ENCODE peak calls at places on chromosomes 11 and 22, in five cellular contexts. S, Z, J, R and H are unnamed samples. For H3K4me1, the result is how much of the 10 kb centered on the place peaks cover.

GRCh38 chr11:10895285-10895684 is 37.4 kb upstream of the ZBED5 start:
- DNase-seq in S (no peak), Z (no peak), J (no peak), R (no peak), H (no peak)

GRCh38 chr22:45564349-45565030 is 61.8 kb downstream of the FBLN1 start:
- DNase-seq in S (no peak), Z (no peak), J (no peak), R (no peak), H (no peak)

GRCh38 chr11:31246451-31247165 is 122.9 kb downstream of the DCDC1 start:
- DNase-seq in S (no peak), Z (no peak), J (no peak), R (no peak), H (no peak)

GRCh38 chr11:23313001-23313400 is 452.7 kb upstream of the CCDC179 start:
- DNase-seq in S (no peak), Z (no peak), J (no peak), R (no peak), H (no peak)

GRCh38 chr11:134669796-134670195 is 257.8 kb upstream of the B3GAT1 start:
- DNase-seq in S (no peak), Z (no peak), J (no peak), R (no peak), H (no peak)

GRCh38 chr11:112498701-112499100 is 238.0 kb upstream of the PLET1 start:
- DNase-seq in S (no peak), Z (no peak), J (peak), R (no peak), H (no peak)

GRCh38 chr11:57567210-57567511 is 311 bp downstream of the UBE2L6 start:
- DNase-seq in S (no peak), Z (no peak), J (peak), R (no peak), H (peak)

GRCh38 chr22:37808294-37808657 is 542 bp downstream of the GCAT start:
- DNase-seq in S (no peak), Z (no peak), J (no peak), R (no peak), H (no peak)

GRCh38 chr11:94650756-94651155 is 83.6 kb downstream of the PIWIL4 start:
- DNase-seq in S (peak), Z (no peak), J (no peak), R (no peak), H (no peak)

GRCh38 chr11:81707881-81708280 is 1025.8 kb downstream of the FAM181B start:
- DNase-seq in S (no peak), Z (no peak), J (no peak), R (no peak), H (no peak)

GRCh38 chr22:49391436-49391835 is 436.2 kb downstream of the BRD1 start:
- DNase-seq in S (no peak), Z (no peak), J (no peak), R (no peak), H (no peak)

GRCh38 chr11:79052539-79052938 is 388.3 kb downstream of the TENM4 start:
- DNase-seq in S (no peak), Z (no peak), J (peak), R (peak), H (no peak)

GRCh38 chr11:21658654-21659193 is 534.2 kb upstream of the ANO5 start:
- DNase-seq in S (no peak), Z (no peak), J (no peak), R (no peak), H (no peak)

GRCh38 chr11:23679041-23679440 is 817.8 kb upstream of the LUZP2 start:
- DNase-seq in S (no peak), Z (no peak), J (no peak), R (no peak), H (no peak)

GRCh38 chr11:21430532-21430931 is 761.1 kb downstream of the NELL1 start:
- DNase-seq in S (no peak), Z (no peak), J (no peak), R (no peak), H (no peak)

GRCh38 chr11:86978756-86979608 is 23.8 kb upstream of the FZD4 start:
- DNase-seq in S (no peak), Z (no peak), J (peak), R (no peak), H (no peak)

GRCh38 chr11:65471410-65471762 is 27.5 kb upstream of the MALAT1 start:
- DNase-seq in S (peak), Z (peak), J (peak), R (peak), H (no peak)

GRCh38 chr11:59189986-59190385 is 18.1 kb downstream of the DTX4 start:
- DNase-seq in S (no peak), Z (no peak), J (peak), R (no peak), H (no peak)

GRCh38 chr22:31995807-31996206 is 47.3 kb upstream of the SLC5A1 start:
- DNase-seq in S (no peak), Z (no peak), J (no peak), R (no peak), H (no peak)

GRCh38 chr22:45317551-45318167 is 7.9 kb downstream of the FAM118A start:
- DNase-seq in S (peak), Z (no peak), J (peak), R (peak), H (no peak)

GRCh38 chr11:59523541-59523940 is 12.2 kb downstream of the OR4D9 start:
- DNase-seq in S (no peak), Z (no peak), J (peak), R (no peak), H (no peak)

GRCh38 chr11:19511066-19511412 is 201.6 kb upstream of the NAV2 start:
- DNase-seq in S (no peak), Z (no peak), J (no peak), R (no peak), H (no peak)

GRCh38 chr22:20130739-20131592 is 638 bp upstream of the ZDHHC8 start:
- DNase-seq in S (peak), Z (peak), J (peak), R (peak), H (peak)

GRCh38 chr11:14773755-14774154 is 118.3 kb downstream of the CYP2R1 start:
- DNase-seq in S (no peak), Z (no peak), J (no peak), R (no peak), H (no peak)

GRCh38 chr22:44909241-44909640 is 100.6 kb downstream of the PHF21B start:
- DNase-seq in S (no peak), Z (no peak), J (no peak), R (no peak), H (no peak)

GRCh38 chr11:67027943-67028542 is 5.1 kb downstream of the SYT12 start:
- DNase-seq in S (no peak), Z (no peak), J (no peak), R (no peak), H (no peak)

GRCh38 chr11:82384308-82384707 is 349.4 kb downstream of the FAM181B start:
- DNase-seq in S (no peak), Z (no peak), J (no peak), R (no peak), H (no peak)

GRCh38 chr11:1924121-1924520 is 4.6 kb downstream of the TNNT3 start:
- DNase-seq in S (no peak), Z (peak), J (no peak), R (no peak), H (no peak)

GRCh38 chr11:83713701-83714100 is 427.5 kb upstream of the CCDC90B start:
- DNase-seq in S (no peak), Z (no peak), J (no peak), R (no peak), H (no peak)

GRCh38 chr11:65376138-65376713 is 6.2 kb downstream of the SLC25A45 start:
- DNase-seq in S (no peak), Z (no peak), J (no peak), R (no peak), H (no peak)

GRCh38 chr11:67082071-67082791 is 25.6 kb downstream of the RHOD start:
- DNase-seq in S (no peak), Z (no peak), J (no peak), R (no peak), H (no peak)

GRCh38 chr22:46055851-46056168 is 78.8 kb upstream of the WNT7B start:
- DNase-seq in S (no peak), Z (no peak), J (no peak), R (no peak), H (no peak)

GRCh38 chr11:87296627-87297026 is 258.9 kb downstream of the TMEM135 start:
- DNase-seq in S (no peak), Z (no peak), J (no peak), R (no peak), H (no peak)

GRCh38 chr11:68470304-68470811 is 9.8 kb downstream of the PPP6R3 start:
- DNase-seq in S (no peak), Z (no peak), J (no peak), R (peak), H (no peak)

GRCh38 chr11:120339394-120339890 is 3.2 kb downstream of the ARHGEF12 start:
- DNase-seq in S (peak), Z (no peak), J (peak), R (peak), H (no peak)

GRCh38 chr22:20260071-20260722 is 7.9 kb downstream of the RTN4R start:
- DNase-seq in S (no peak), Z (no peak), J (no peak), R (no peak), H (no peak)

DNA sequence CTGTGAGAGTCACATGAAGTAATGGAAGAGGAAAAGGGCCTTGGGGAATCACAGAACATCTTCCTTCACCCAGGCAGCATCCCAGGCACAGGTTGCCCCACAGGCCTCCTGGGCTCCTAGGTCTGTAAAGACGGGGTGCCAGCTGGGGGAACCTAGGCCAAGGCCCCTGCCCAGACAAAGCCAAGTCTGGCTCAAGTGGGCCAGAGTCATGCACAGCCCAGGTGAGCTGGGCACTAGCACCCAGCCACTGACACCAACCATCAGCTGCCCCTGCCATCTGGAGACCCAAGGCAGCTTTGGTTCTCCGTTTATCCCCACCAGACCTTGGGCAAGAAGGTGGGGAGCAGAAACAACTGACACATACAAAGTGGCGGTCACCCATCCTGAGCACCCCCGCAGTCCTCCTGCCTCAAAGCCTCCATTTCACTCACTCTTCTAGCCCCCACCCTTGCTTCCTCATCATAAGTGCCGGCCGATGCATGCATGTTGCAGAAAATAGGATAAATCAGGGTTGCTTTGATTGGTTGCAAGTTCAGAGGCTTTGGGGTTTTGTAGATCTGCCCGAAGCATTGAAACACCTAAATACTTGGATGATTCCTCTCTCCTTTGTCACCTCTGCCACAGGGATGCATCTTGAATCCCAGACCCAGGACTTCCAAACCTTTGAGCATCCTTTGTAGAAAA is 26.5 kb upstream of the TMPRSS4 start:
- DNase-seq in S (no peak), Z (no peak), J (no peak), R (no peak), H (no peak)
- H3K4me1 ChIP-seq in S (under half), Z (under half), J (under half), R (under half), H (half or more)

GRCh38 chr22:39994566-39995345 is at the start of gene FAM83F:
- DNase-seq in S (peak), Z (peak), J (peak), R (no peak), H (peak)

GRCh38 chr22:39997421-39997820 is 2.7 kb downstream of the FAM83F start:
- DNase-seq in S (no peak), Z (no peak), J (no peak), R (no peak), H (no peak)

GRCh38 chr22:39997939-39998726 is 3.4 kb downstream of the FAM83F start:
- DNase-seq in S (peak), Z (peak), J (peak), R (peak), H (no peak)

GRCh38 chr22:39995346-39996252 is 845 bp downstream of the FAM83F start:
- DNase-seq in S (no peak), Z (no peak), J (no peak), R (no peak), H (no peak)

DNA sequence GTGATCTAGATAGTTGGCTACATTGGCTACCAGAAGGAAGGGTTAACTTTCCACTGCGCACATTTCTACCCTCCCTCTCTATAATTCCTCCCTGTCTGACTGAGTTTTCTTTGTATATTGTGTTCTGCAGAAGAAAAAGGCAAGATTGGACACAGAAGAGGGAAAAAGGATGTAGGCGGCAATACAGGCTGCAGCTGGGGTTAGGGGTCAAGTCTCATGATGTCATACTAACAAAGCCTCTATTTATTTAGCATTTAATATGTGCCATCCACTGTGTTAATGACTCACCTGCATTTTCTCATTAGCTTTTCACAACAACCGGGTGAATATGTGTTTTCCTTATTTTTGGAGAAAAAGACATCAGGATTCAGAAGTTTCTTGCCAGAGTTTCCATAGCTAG is 2.0 kb downstream of the FAM83F start:
- DNase-seq in S (no peak), Z (no peak), J (no peak), R (no peak), H (no peak)
- H3K4me1 ChIP-seq in S (under half), Z (under half), J (under half), R (under half), H (under half)

GRCh38 chr22:35957589-35957988 is 71.0 kb downstream of the RBFOX2 start:
- DNase-seq in S (no peak), Z (no peak), J (no peak), R (no peak), H (no peak)
- H3K4me1 ChIP-seq in S (under half), Z (under half), J (under half), R (half or more), H (under half)

GRCh38 chr11:126348806-126349582 is 6.5 kb upstream of the ST3GAL4 start:
- DNase-seq in S (peak), Z (no peak), J (no peak), R (no peak), H (no peak)
- H3K4me1 ChIP-seq in S (half or more), Z (under half), J (under half), R (under half), H (under half)

GRCh38 chr22:27474711-27475547 is 326.6 kb downstream of the MN1 start:
- DNase-seq in S (no peak), Z (no peak), J (peak), R (no peak), H (no peak)
- H3K4me1 ChIP-seq in S (under half), Z (under half), J (under half), R (under half), H (under half)

DNA sequence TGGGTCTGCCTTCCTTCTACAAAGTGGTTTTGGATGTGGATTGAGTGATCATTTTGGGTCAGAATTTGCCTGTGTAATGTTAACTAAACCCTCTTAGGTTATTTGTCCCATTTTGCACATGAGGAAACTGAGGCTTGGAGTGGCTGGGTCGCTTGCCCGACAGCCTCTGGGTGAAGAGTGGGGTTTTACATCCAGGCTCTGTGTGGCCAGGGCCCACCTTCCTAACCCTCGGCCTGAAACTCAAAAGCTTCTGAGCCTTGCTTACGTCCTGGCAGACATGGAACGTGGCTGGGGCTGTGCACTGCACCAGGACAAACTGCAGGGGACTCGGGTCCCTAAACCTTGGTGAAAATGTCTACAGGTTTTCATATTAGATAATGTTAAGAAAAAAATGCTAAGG is 542.4 kb downstream of the TBC1D22A start:
- DNase-seq in S (no peak), Z (no peak), J (no peak), R (no peak), H (no peak)
- H3K4me1 ChIP-seq in S (under half), Z (under half), J (under half), R (under half), H (under half)